ENCODE peak calls at places on chromosome 20, in seven cellular contexts. One of them, this sample, is unnamed. For H3K4me1, the result is how much of the 10 kb centered on the place peaks cover.

GRCh38 chr20:23367770-23368169 is 5.8 kb downstream of the GZF1 start:
- DNase-seq in H1: no peak
- DNase-seq in endothelial cell of umbilical vein: no peak
- DNase-seq in prostate gland: no peak
- DNase-seq in transverse colon: no peak
- DNase-seq in HepG2: no peak
- DNase-seq in HCT116: no peak
- DNase-seq in this sample: no peak

GRCh38 chr20:33811763-33812672 is 870 bp downstream of the CHMP4B start:
- DNase-seq in H1: peak
- DNase-seq in endothelial cell of umbilical vein: peak
- DNase-seq in prostate gland: peak
- DNase-seq in transverse colon: peak
- DNase-seq in HepG2: peak
- DNase-seq in HCT116: no peak
- DNase-seq in this sample: peak

GRCh38 chr20:48064929-48065328 is 279.6 kb upstream of the SULF2 start:
- DNase-seq in H1: no peak
- DNase-seq in endothelial cell of umbilical vein: no peak
- DNase-seq in prostate gland: no peak
- DNase-seq in transverse colon: no peak
- DNase-seq in HepG2: no peak
- DNase-seq in HCT116: no peak
- DNase-seq in this sample: no peak

GRCh38 chr20:63483834-63484233 is 11.4 kb upstream of the KCNQ2 start:
- DNase-seq in H1: no peak
- DNase-seq in endothelial cell of umbilical vein: no peak
- DNase-seq in prostate gland: no peak
- DNase-seq in transverse colon: no peak
- DNase-seq in HepG2: no peak
- DNase-seq in HCT116: no peak
- DNase-seq in this sample: no peak

GRCh38 chr20:62063981-62064787 is 1.5 kb downstream of the TAF4 start:
- DNase-seq in H1: no peak
- DNase-seq in endothelial cell of umbilical vein: no peak
- DNase-seq in prostate gland: no peak
- DNase-seq in transverse colon: peak
- DNase-seq in HepG2: peak
- DNase-seq in HCT116: no peak
- DNase-seq in this sample: peak

GRCh38 chr20:3067139-3068009 is 4.0 kb upstream of the OXT start:
- DNase-seq in H1: no peak
- DNase-seq in endothelial cell of umbilical vein: no peak
- DNase-seq in prostate gland: no peak
- DNase-seq in transverse colon: no peak
- DNase-seq in HepG2: no peak
- DNase-seq in HCT116: no peak
- DNase-seq in this sample: no peak

GRCh38 chr20:52536841-52537400 is 345.3 kb upstream of the ZFP64 start:
- DNase-seq in H1: no peak
- DNase-seq in endothelial cell of umbilical vein: no peak
- DNase-seq in prostate gland: no peak
- DNase-seq in transverse colon: no peak
- DNase-seq in HepG2: no peak
- DNase-seq in HCT116: no peak
- DNase-seq in this sample: no peak

GRCh38 chr20:37007898-37008649 is 56.6 kb upstream of the SAMHD1 start:
- DNase-seq in H1: no peak
- DNase-seq in endothelial cell of umbilical vein: peak
- DNase-seq in prostate gland: no peak
- DNase-seq in transverse colon: no peak
- DNase-seq in HepG2: peak
- DNase-seq in HCT116: no peak
- DNase-seq in this sample: no peak

GRCh38 chr20:41408131-41408789 is 41.6 kb upstream of the EMILIN3 start:
- DNase-seq in H1: no peak
- DNase-seq in endothelial cell of umbilical vein: no peak
- DNase-seq in prostate gland: no peak
- DNase-seq in transverse colon: peak
- DNase-seq in HepG2: no peak
- DNase-seq in HCT116: no peak
- DNase-seq in this sample: no peak

GRCh38 chr20:219290-220115 is 7.6 kb upstream of the DEFB129 start:
- DNase-seq in H1: no peak
- DNase-seq in endothelial cell of umbilical vein: peak
- DNase-seq in prostate gland: no peak
- DNase-seq in transverse colon: no peak
- DNase-seq in HepG2: peak
- DNase-seq in HCT116: peak
- DNase-seq in this sample: no peak

GRCh38 chr20:4483961-4484360 is 237.7 kb upstream of the PRND start:
- DNase-seq in H1: no peak
- DNase-seq in endothelial cell of umbilical vein: no peak
- DNase-seq in prostate gland: no peak
- DNase-seq in transverse colon: no peak
- DNase-seq in HepG2: no peak
- DNase-seq in HCT116: no peak
- DNase-seq in this sample: no peak

GRCh38 chr20:11155156-11155805 is 481.5 kb upstream of the JAG1 start:
- DNase-seq in H1: no peak
- DNase-seq in endothelial cell of umbilical vein: peak
- DNase-seq in prostate gland: no peak
- DNase-seq in transverse colon: no peak
- DNase-seq in HepG2: no peak
- DNase-seq in HCT116: no peak
- DNase-seq in this sample: no peak

GRCh38 chr20:41424546-41424945 is 57.9 kb upstream of the EMILIN3 start:
- DNase-seq in H1: no peak
- DNase-seq in endothelial cell of umbilical vein: no peak
- DNase-seq in prostate gland: no peak
- DNase-seq in transverse colon: no peak
- DNase-seq in HepG2: no peak
- DNase-seq in HCT116: no peak
- DNase-seq in this sample: no peak

GRCh38 chr20:50144362-50144761 is 9.2 kb downstream of the PEDS1 start:
- DNase-seq in H1: no peak
- DNase-seq in endothelial cell of umbilical vein: peak
- DNase-seq in prostate gland: peak
- DNase-seq in transverse colon: peak
- DNase-seq in HepG2: peak
- DNase-seq in HCT116: no peak
- DNase-seq in this sample: no peak

GRCh38 chr20:50146214-50146613 is 7.3 kb downstream of the PEDS1 start:
- DNase-seq in H1: no peak
- DNase-seq in endothelial cell of umbilical vein: no peak
- DNase-seq in prostate gland: no peak
- DNase-seq in transverse colon: no peak
- DNase-seq in HepG2: no peak
- DNase-seq in HCT116: no peak
- DNase-seq in this sample: no peak

GRCh38 chr20:50142812-50143211 is 10.7 kb downstream of the PEDS1 start:
- DNase-seq in H1: no peak
- DNase-seq in endothelial cell of umbilical vein: no peak
- DNase-seq in prostate gland: no peak
- DNase-seq in transverse colon: no peak
- DNase-seq in HepG2: no peak
- DNase-seq in HCT116: no peak
- DNase-seq in this sample: no peak

GRCh38 chr20:50149481-50150254 is 3.9 kb downstream of the PEDS1 start:
- DNase-seq in H1: no peak
- DNase-seq in endothelial cell of umbilical vein: no peak
- DNase-seq in prostate gland: no peak
- DNase-seq in transverse colon: no peak
- DNase-seq in HepG2: no peak
- DNase-seq in HCT116: no peak
- DNase-seq in this sample: no peak

GRCh38 chr20:50146732-50147662 is 6.5 kb downstream of the PEDS1 start:
- DNase-seq in H1: no peak
- DNase-seq in endothelial cell of umbilical vein: peak
- DNase-seq in prostate gland: peak
- DNase-seq in transverse colon: peak
- DNase-seq in HepG2: no peak
- DNase-seq in HCT116: no peak
- DNase-seq in this sample: no peak
- TF ChIP-seq POLR2A in H1: no peak
- TF ChIP-seq POLR2A in endothelial cell of umbilical vein: peak
- TF ChIP-seq POLR2A in prostate gland: peak
- TF ChIP-seq POLR2A in transverse colon: no peak
- TF ChIP-seq POLR2A in HepG2: no peak
- TF ChIP-seq POLR2A in HCT116: no peak
- TF ChIP-seq POLR2A in this sample: no peak

GRCh38 chr20:57468523-57469417 is 56.2 kb downstream of the CTCFL start:
- DNase-seq in H1: no peak
- DNase-seq in endothelial cell of umbilical vein: no peak
- DNase-seq in prostate gland: no peak
- DNase-seq in transverse colon: no peak
- DNase-seq in HepG2: no peak
- DNase-seq in HCT116: no peak
- DNase-seq in this sample: no peak

GRCh38 chr20:57465486-57465885 is 59.5 kb downstream of the CTCFL start:
- DNase-seq in H1: no peak
- DNase-seq in endothelial cell of umbilical vein: no peak
- DNase-seq in prostate gland: no peak
- DNase-seq in transverse colon: no peak
- DNase-seq in HepG2: no peak
- DNase-seq in HCT116: no peak
- DNase-seq in this sample: no peak

GRCh38 chr20:57469418-57470211 is 55.3 kb downstream of the CTCFL start:
- DNase-seq in H1: no peak
- DNase-seq in endothelial cell of umbilical vein: no peak
- DNase-seq in prostate gland: no peak
- DNase-seq in transverse colon: no peak
- DNase-seq in HepG2: no peak
- DNase-seq in HCT116: no peak
- DNase-seq in this sample: no peak

GRCh38 chr20:57465943-57466342 is 59.0 kb downstream of the CTCFL start:
- DNase-seq in H1: no peak
- DNase-seq in endothelial cell of umbilical vein: no peak
- DNase-seq in prostate gland: no peak
- DNase-seq in transverse colon: no peak
- DNase-seq in HepG2: no peak
- DNase-seq in HCT116: no peak
- DNase-seq in this sample: no peak

DNA sequence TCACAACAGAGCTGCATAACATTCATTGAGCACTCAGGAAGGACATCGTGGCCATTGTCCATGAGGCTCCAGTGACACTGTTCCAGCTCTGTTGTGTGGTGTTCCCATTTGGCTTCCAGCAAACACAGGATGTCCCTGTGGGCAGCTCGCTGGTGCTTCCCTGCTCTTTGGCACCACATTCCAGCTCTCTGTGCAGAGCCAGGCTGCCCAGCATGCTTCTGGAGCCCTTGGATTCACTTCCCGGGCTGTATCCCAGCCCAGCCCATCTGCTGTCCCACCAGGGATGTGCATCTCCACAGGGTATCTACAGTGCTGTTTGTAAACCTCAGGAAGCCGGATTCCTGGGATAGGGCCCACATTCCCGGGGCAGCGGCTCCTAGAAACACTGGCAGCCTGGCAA is 57.2 kb downstream of the CTCFL start:
- DNase-seq in H1: no peak
- DNase-seq in endothelial cell of umbilical vein: no peak
- DNase-seq in prostate gland: no peak
- DNase-seq in transverse colon: no peak
- DNase-seq in HepG2: no peak
- DNase-seq in HCT116: no peak
- DNase-seq in this sample: no peak
- H3K4me1 ChIP-seq in H1: under half
- H3K4me1 ChIP-seq in endothelial cell of umbilical vein: under half
- H3K4me1 ChIP-seq in prostate gland: under half
- H3K4me1 ChIP-seq in transverse colon: under half
- H3K4me1 ChIP-seq in HepG2: under half
- H3K4me1 ChIP-seq in HCT116: under half
- H3K4me1 ChIP-seq in this sample: under half

GRCh38 chr20:45366631-45367030 is 3.7 kb downstream of the SYS1 start:
- DNase-seq in H1: no peak
- DNase-seq in endothelial cell of umbilical vein: no peak
- DNase-seq in prostate gland: no peak
- DNase-seq in transverse colon: no peak
- DNase-seq in HepG2: no peak
- DNase-seq in HCT116: no peak
- DNase-seq in this sample: no peak

GRCh38 chr20:45370571-45371204 is 7.4 kb downstream of the TP53TG5 start:
- DNase-seq in H1: no peak
- DNase-seq in endothelial cell of umbilical vein: no peak
- DNase-seq in prostate gland: no peak
- DNase-seq in transverse colon: no peak
- DNase-seq in HepG2: no peak
- DNase-seq in HCT116: no peak
- DNase-seq in this sample: no peak

GRCh38 chr20:45367126-45367525 is 4.2 kb downstream of the SYS1 start:
- DNase-seq in H1: no peak
- DNase-seq in endothelial cell of umbilical vein: no peak
- DNase-seq in prostate gland: no peak
- DNase-seq in transverse colon: no peak
- DNase-seq in HepG2: no peak
- DNase-seq in HCT116: no peak
- DNase-seq in this sample: no peak

GRCh38 chr20:45366192-45366591 is 3.2 kb downstream of the SYS1 start:
- DNase-seq in H1: no peak
- DNase-seq in endothelial cell of umbilical vein: no peak
- DNase-seq in prostate gland: no peak
- DNase-seq in transverse colon: no peak
- DNase-seq in HepG2: no peak
- DNase-seq in HCT116: no peak
- DNase-seq in this sample: no peak

DNA sequence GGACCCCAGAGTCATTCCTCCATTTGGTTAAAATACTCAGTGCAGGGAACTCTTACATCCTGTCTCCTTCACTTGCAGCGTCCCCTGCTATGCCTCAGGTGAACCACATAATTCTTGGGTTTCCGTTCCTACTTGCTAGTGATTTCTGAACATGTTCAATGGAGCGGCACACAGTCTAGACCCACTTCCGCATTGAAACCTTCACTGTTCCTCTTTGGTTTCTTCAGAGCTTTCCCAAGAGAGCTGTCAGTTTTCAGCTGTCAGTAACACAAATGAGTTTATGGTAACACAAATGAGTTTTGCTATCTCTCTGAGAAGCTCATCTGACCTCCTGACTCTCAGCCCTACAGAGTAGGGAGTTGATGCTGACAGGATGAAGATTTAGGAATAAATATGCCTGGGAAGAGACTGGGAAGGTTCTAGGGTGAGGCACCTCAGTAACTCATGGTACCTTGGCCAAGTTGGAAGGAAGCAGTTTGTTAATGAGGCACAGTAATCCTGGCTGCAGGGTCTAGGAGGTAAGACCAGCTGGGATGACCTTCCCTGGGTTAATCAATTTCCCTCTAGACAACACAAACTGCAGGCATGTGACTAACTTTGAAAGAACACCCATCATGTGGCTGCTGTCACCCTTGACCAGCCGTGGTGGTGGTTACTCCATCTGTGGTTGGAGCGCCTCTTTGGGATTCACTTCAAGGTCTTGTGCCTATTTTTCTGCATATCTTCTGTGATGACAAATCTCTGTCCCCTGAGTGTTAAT is 5.4 kb downstream of the SYS1 start:
- DNase-seq in H1: no peak
- DNase-seq in endothelial cell of umbilical vein: no peak
- DNase-seq in prostate gland: no peak
- DNase-seq in transverse colon: peak
- DNase-seq in HepG2: no peak
- DNase-seq in HCT116: no peak
- DNase-seq in this sample: no peak
- TF ChIP-seq POLR2AphosphoS5 in H1: no peak
- TF ChIP-seq POLR2AphosphoS5 in endothelial cell of umbilical vein: no peak
- TF ChIP-seq POLR2AphosphoS5 in prostate gland: no peak
- TF ChIP-seq POLR2AphosphoS5 in transverse colon: no peak
- TF ChIP-seq POLR2AphosphoS5 in HepG2: no peak
- TF ChIP-seq POLR2AphosphoS5 in HCT116: no peak
- TF ChIP-seq POLR2AphosphoS5 in this sample: no peak

GRCh38 chr20:25407311-25408169 is at the start of gene GINS1:
- DNase-seq in H1: peak
- DNase-seq in endothelial cell of umbilical vein: peak
- DNase-seq in prostate gland: peak
- DNase-seq in transverse colon: peak
- DNase-seq in HepG2: peak
- DNase-seq in HCT116: peak
- DNase-seq in this sample: peak
- TF ChIP-seq POLR2A in H1: peak
- TF ChIP-seq POLR2A in endothelial cell of umbilical vein: peak
- TF ChIP-seq POLR2A in prostate gland: no peak
- TF ChIP-seq POLR2A in transverse colon: peak
- TF ChIP-seq POLR2A in HepG2: peak
- TF ChIP-seq POLR2A in HCT116: peak
- TF ChIP-seq POLR2A in this sample: no peak

This sample was measured in breast epithelium.